ENCODE peak calls at places on chromosomes 16 and 17, in nine cellular contexts. One of them, this sample, is unnamed.

GRCh38 chr16:3819741-3820724 is 60.5 kb downstream of the CREBBP start:
- DNase-seq in BE2C: peak
- DNase-seq in cardiac muscle cell: peak
- DNase-seq in OCI-LY7: no peak
- DNase-seq in uterus: peak
- DNase-seq in stomach: peak
- DNase-seq in cardiac fibroblast: peak
- DNase-seq in ascending aorta: no peak
- DNase-seq in brain microvascular endothelial cell: peak
- DNase-seq in this sample: peak

GRCh38 chr16:11629071-11630030 is 38.9 kb upstream of the SNN start:
- DNase-seq in stomach: no peak
- DNase-seq in OCI-LY7: peak
- DNase-seq in BE2C: no peak
- DNase-seq in ascending aorta: no peak
- DNase-seq in cardiac muscle cell: no peak
- DNase-seq in cardiac fibroblast: no peak
- DNase-seq in uterus: no peak
- DNase-seq in brain microvascular endothelial cell: peak
- DNase-seq in this sample: no peak

GRCh38 chr16:49698931-49699715 is 156.8 kb downstream of the ZNF423 start:
- DNase-seq in brain microvascular endothelial cell: peak
- DNase-seq in cardiac muscle cell: peak
- DNase-seq in ascending aorta: peak
- DNase-seq in BE2C: peak
- DNase-seq in OCI-LY7: no peak
- DNase-seq in uterus: peak
- DNase-seq in cardiac fibroblast: peak
- DNase-seq in stomach: no peak
- DNase-seq in this sample: no peak

GRCh38 chr17:38584350-38584925 is 21.3 kb downstream of the SRCIN1 start:
- DNase-seq in brain microvascular endothelial cell: peak
- DNase-seq in stomach: peak
- DNase-seq in uterus: peak
- DNase-seq in OCI-LY7: peak
- DNase-seq in ascending aorta: peak
- DNase-seq in cardiac fibroblast: peak
- DNase-seq in BE2C: peak
- DNase-seq in cardiac muscle cell: peak
- DNase-seq in this sample: peak

GRCh38 chr16:85389679-85390470 is 223.2 kb upstream of the GSE1 start:
- DNase-seq in brain microvascular endothelial cell: no peak
- DNase-seq in OCI-LY7: no peak
- DNase-seq in BE2C: peak
- DNase-seq in cardiac fibroblast: no peak
- DNase-seq in ascending aorta: peak
- DNase-seq in uterus: no peak
- DNase-seq in cardiac muscle cell: no peak
- DNase-seq in stomach: no peak
- DNase-seq in this sample: no peak

GRCh38 chr17:4147751-4148310 is 4.8 kb downstream of the CYB5D2 start:
- DNase-seq in brain microvascular endothelial cell: no peak
- DNase-seq in uterus: no peak
- DNase-seq in OCI-LY7: no peak
- DNase-seq in cardiac fibroblast: no peak
- DNase-seq in BE2C: no peak
- DNase-seq in cardiac muscle cell: no peak
- DNase-seq in ascending aorta: no peak
- DNase-seq in stomach: no peak
- DNase-seq in this sample: peak

GRCh38 chr17:17886253-17886652 is 49.5 kb upstream of the SREBF1 start:
- DNase-seq in brain microvascular endothelial cell: no peak
- DNase-seq in ascending aorta: no peak
- DNase-seq in stomach: no peak
- DNase-seq in BE2C: no peak
- DNase-seq in cardiac fibroblast: no peak
- DNase-seq in cardiac muscle cell: no peak
- DNase-seq in uterus: no peak
- DNase-seq in OCI-LY7: peak
- DNase-seq in this sample: no peak

GRCh38 chr17:2173005-2173404 is 118.1 kb downstream of the HIC1 start:
- DNase-seq in uterus: no peak
- DNase-seq in stomach: no peak
- DNase-seq in brain microvascular endothelial cell: no peak
- DNase-seq in BE2C: no peak
- DNase-seq in OCI-LY7: no peak
- DNase-seq in ascending aorta: peak
- DNase-seq in cardiac fibroblast: peak
- DNase-seq in cardiac muscle cell: peak
- DNase-seq in this sample: peak

GRCh38 chr17:75535119-75535537 is 9.6 kb downstream of the LLGL2 start:
- DNase-seq in BE2C: no peak
- DNase-seq in stomach: peak
- DNase-seq in brain microvascular endothelial cell: no peak
- DNase-seq in uterus: no peak
- DNase-seq in cardiac fibroblast: no peak
- DNase-seq in ascending aorta: no peak
- DNase-seq in OCI-LY7: peak
- DNase-seq in cardiac muscle cell: no peak
- DNase-seq in this sample: no peak

GRCh38 chr16:89120281-89120680 is 26.6 kb downstream of the ACSF3 start:
- DNase-seq in cardiac fibroblast: no peak
- DNase-seq in stomach: no peak
- DNase-seq in cardiac muscle cell: no peak
- DNase-seq in OCI-LY7: no peak
- DNase-seq in ascending aorta: no peak
- DNase-seq in uterus: no peak
- DNase-seq in brain microvascular endothelial cell: no peak
- DNase-seq in BE2C: no peak
- DNase-seq in this sample: no peak

GRCh38 chr17:7720125-7720524 is 2.6 kb downstream of the DNAH2 start:
- DNase-seq in BE2C: no peak
- DNase-seq in stomach: no peak
- DNase-seq in cardiac fibroblast: no peak
- DNase-seq in uterus: no peak
- DNase-seq in ascending aorta: no peak
- DNase-seq in brain microvascular endothelial cell: no peak
- DNase-seq in cardiac muscle cell: no peak
- DNase-seq in OCI-LY7: no peak
- DNase-seq in this sample: no peak

GRCh38 chr16:82655720-82656500 is 29.1 kb downstream of the CDH13 start:
- DNase-seq in cardiac muscle cell: no peak
- DNase-seq in brain microvascular endothelial cell: no peak
- DNase-seq in cardiac fibroblast: no peak
- DNase-seq in stomach: no peak
- DNase-seq in ascending aorta: no peak
- DNase-seq in OCI-LY7: no peak
- DNase-seq in uterus: no peak
- DNase-seq in BE2C: no peak
- DNase-seq in this sample: no peak
- H3K4me3 ChIP-seq in cardiac muscle cell: no peak
- H3K4me3 ChIP-seq in brain microvascular endothelial cell: no peak
- H3K4me3 ChIP-seq in cardiac fibroblast: no peak
- H3K4me3 ChIP-seq in stomach: no peak
- H3K4me3 ChIP-seq in ascending aorta: no peak
- H3K4me3 ChIP-seq in OCI-LY7: no peak
- H3K4me3 ChIP-seq in uterus: no peak
- H3K4me3 ChIP-seq in BE2C: no peak
- H3K4me3 ChIP-seq in this sample: no peak

GRCh38 chr17:19551148-19551547 is 17.5 kb downstream of the SLC47A1 start:
- DNase-seq in BE2C: no peak
- DNase-seq in cardiac fibroblast: no peak
- DNase-seq in uterus: no peak
- DNase-seq in brain microvascular endothelial cell: no peak
- DNase-seq in ascending aorta: no peak
- DNase-seq in cardiac muscle cell: no peak
- DNase-seq in stomach: no peak
- DNase-seq in OCI-LY7: no peak
- DNase-seq in this sample: no peak

GRCh38 chr17:19544366-19544765 is 10.7 kb downstream of the SLC47A1 start:
- DNase-seq in cardiac fibroblast: no peak
- DNase-seq in OCI-LY7: no peak
- DNase-seq in brain microvascular endothelial cell: no peak
- DNase-seq in stomach: no peak
- DNase-seq in cardiac muscle cell: no peak
- DNase-seq in BE2C: no peak
- DNase-seq in uterus: no peak
- DNase-seq in ascending aorta: no peak
- DNase-seq in this sample: no peak

GRCh38 chr17:19549746-19550623 is 16.3 kb downstream of the SLC47A1 start:
- DNase-seq in uterus: no peak
- DNase-seq in ascending aorta: no peak
- DNase-seq in cardiac fibroblast: no peak
- DNase-seq in stomach: no peak
- DNase-seq in cardiac muscle cell: no peak
- DNase-seq in brain microvascular endothelial cell: no peak
- DNase-seq in OCI-LY7: no peak
- DNase-seq in BE2C: no peak
- DNase-seq in this sample: no peak

GRCh38 chr17:19542247-19542646 is 8.6 kb downstream of the SLC47A1 start:
- DNase-seq in cardiac muscle cell: no peak
- DNase-seq in ascending aorta: no peak
- DNase-seq in BE2C: no peak
- DNase-seq in cardiac fibroblast: no peak
- DNase-seq in uterus: no peak
- DNase-seq in stomach: no peak
- DNase-seq in brain microvascular endothelial cell: no peak
- DNase-seq in OCI-LY7: no peak
- DNase-seq in this sample: no peak

DNA sequence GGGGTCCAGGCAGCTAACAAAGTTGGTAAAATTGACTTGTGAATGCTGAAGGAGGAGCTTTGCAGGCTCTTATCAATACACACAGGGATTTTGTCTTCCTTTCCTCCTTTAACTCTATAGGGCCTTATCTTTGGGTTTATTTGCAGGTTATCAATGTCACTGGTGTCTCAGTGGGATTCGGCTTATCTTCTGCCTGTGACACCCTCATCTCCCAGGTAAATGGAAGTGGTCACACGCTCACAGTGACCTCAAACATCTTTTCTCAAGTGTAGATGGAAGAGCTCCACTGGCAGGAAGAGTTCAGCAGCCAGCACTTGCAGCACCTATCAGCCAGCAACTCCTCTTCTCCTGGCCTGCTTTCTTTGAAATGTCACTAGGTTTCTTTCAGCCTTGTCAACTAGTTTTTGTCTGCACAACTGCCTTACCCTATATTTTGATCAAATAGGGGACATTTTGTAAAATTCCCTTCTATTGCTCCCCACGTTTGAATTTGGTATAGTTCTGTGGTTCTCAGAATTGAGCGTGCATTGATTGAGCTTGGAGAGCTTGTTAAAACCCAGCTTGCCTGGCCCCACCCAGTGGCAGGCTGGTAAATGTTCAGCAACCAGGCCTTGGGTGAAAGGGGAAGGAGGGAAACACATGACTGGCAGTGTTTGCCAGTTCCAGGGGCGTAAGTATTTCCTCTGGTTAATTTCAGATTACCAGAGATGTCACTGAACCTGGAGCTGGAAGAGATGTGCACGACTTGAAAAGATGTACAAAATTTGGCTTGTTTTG is 12.8 kb downstream of the SLC47A1 start:
- DNase-seq in brain microvascular endothelial cell: no peak
- DNase-seq in stomach: peak
- DNase-seq in BE2C: no peak
- DNase-seq in cardiac muscle cell: no peak
- DNase-seq in ascending aorta: no peak
- DNase-seq in cardiac fibroblast: peak
- DNase-seq in uterus: no peak
- DNase-seq in OCI-LY7: peak
- DNase-seq in this sample: no peak
- TF ChIP-seq CTCF in brain microvascular endothelial cell: peak
- TF ChIP-seq CTCF in stomach: no peak
- TF ChIP-seq CTCF in BE2C: no peak
- TF ChIP-seq CTCF in cardiac muscle cell: no peak
- TF ChIP-seq CTCF in ascending aorta: peak
- TF ChIP-seq CTCF in cardiac fibroblast: no peak
- TF ChIP-seq CTCF in uterus: no peak
- TF ChIP-seq CTCF in OCI-LY7: peak
- TF ChIP-seq CTCF in this sample: peak

DNA sequence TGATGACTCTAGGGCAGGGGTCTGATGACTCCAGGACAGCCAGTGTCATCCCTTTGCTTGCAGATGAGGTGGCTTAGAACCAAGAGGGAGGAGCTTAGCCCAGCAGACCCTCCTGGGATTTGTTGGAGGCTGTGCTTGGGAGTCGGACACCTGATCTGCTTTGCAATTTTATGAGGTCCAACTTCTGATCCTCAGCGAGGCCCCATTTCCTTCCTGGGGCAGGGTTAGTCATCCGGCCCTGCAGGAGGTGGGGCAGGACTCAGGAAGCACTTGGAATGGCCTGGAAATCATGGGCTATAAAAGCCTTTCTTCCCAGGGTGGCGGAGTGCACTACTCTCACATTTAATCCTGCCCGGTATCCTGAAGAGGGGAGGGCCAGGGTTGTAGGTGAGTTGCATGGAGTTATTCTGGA is 168.5 kb downstream of the MSI2 start:
- DNase-seq in cardiac fibroblast: peak
- DNase-seq in brain microvascular endothelial cell: peak
- DNase-seq in ascending aorta: no peak
- DNase-seq in stomach: no peak
- DNase-seq in OCI-LY7: no peak
- DNase-seq in BE2C: no peak
- DNase-seq in cardiac muscle cell: peak
- DNase-seq in uterus: no peak
- DNase-seq in this sample: no peak
- H3K4me3 ChIP-seq in cardiac fibroblast: no peak
- H3K4me3 ChIP-seq in brain microvascular endothelial cell: no peak
- H3K4me3 ChIP-seq in ascending aorta: no peak
- H3K4me3 ChIP-seq in stomach: no peak
- H3K4me3 ChIP-seq in OCI-LY7: no peak
- H3K4me3 ChIP-seq in BE2C: no peak
- H3K4me3 ChIP-seq in cardiac muscle cell: no peak
- H3K4me3 ChIP-seq in uterus: no peak
- H3K4me3 ChIP-seq in this sample: no peak

GRCh38 chr16:77807-78443 is at the start of gene MPG:
- DNase-seq in OCI-LY7: peak
- DNase-seq in stomach: peak
- DNase-seq in BE2C: peak
- DNase-seq in uterus: peak
- DNase-seq in cardiac fibroblast: peak
- DNase-seq in brain microvascular endothelial cell: no peak
- DNase-seq in ascending aorta: peak
- DNase-seq in cardiac muscle cell: peak
- DNase-seq in this sample: peak
- TF ChIP-seq CTCF in OCI-LY7: no peak
- TF ChIP-seq CTCF in stomach: no peak
- TF ChIP-seq CTCF in BE2C: no peak
- TF ChIP-seq CTCF in uterus: no peak
- TF ChIP-seq CTCF in cardiac fibroblast: no peak
- TF ChIP-seq CTCF in brain microvascular endothelial cell: no peak
- TF ChIP-seq CTCF in ascending aorta: no peak
- TF ChIP-seq CTCF in cardiac muscle cell: no peak
- TF ChIP-seq CTCF in this sample: no peak

This sample was measured in AG10803.